ENCODE peak calls at places on chromosomes 5 and 9, in ten cellular contexts. T is dorsolateral prefrontal cortex, K is A549, L is MM.1S, O is stomach, S is HepG2, A is cardiac muscle cell, B is fibroblast of lung, G is IMR-90, M is ovary. J is an unnamed sample.

GRCh38 chr5:154418344-154418820 is 27.4 kb upstream of the SAP30L start:
- DNase-seq in T (no peak), K (no peak), L (no peak), O (no peak), S (no peak), A (no peak), B (no peak), G (no peak), M (no peak), J (no peak)

GRCh38 chr5:93580387-93581100 is 475 bp downstream of the NR2F1-AS1 start:
- DNase-seq in T (no peak), K (peak), L (peak), O (no peak), S (no peak), A (peak), B (peak), G (peak), M (peak), J (no peak)

GRCh38 chr5:141692919-141693848 is 11.2 kb upstream of the ARAP3 start:
- DNase-seq in T (peak), K (no peak), L (no peak), O (no peak), S (no peak), A (peak), B (peak), G (peak), M (no peak), J (no peak)

GRCh38 chr5:148020247-148020646 is 43.5 kb upstream of the SPINK5 start:
- DNase-seq in T (no peak), K (no peak), L (no peak), O (no peak), S (no peak), A (no peak), B (no peak), G (no peak), M (no peak), J (no peak)

GRCh38 chr9:6735422-6735821 is 22.4 kb upstream of the KDM4C start:
- DNase-seq in T (no peak), K (no peak), L (no peak), O (no peak), S (no peak), A (no peak), B (no peak), G (no peak), M (no peak), J (no peak)

GRCh38 chr9:20490246-20490834 is 132.0 kb downstream of the MLLT3 start:
- DNase-seq in T (no peak), K (no peak), L (no peak), O (no peak), S (no peak), A (no peak), B (no peak), G (no peak), M (no peak), J (no peak)

GRCh38 chr5:57302164-57302563 is 128.3 kb downstream of the GPBP1 start:
- DNase-seq in T (no peak), K (peak), L (peak), O (peak), S (peak), A (peak), B (peak), G (peak), M (no peak), J (no peak)

GRCh38 chr9:130990362-130991226 is 18.4 kb upstream of the LAMC3 start:
- DNase-seq in T (no peak), K (no peak), L (no peak), O (no peak), S (no peak), A (no peak), B (no peak), G (no peak), M (no peak), J (no peak)

GRCh38 chr5:139361821-139362429 is 20.3 kb downstream of the PAIP2 start:
- DNase-seq in T (no peak), K (no peak), L (no peak), O (no peak), S (no peak), A (no peak), B (no peak), G (no peak), M (no peak), J (no peak)

GRCh38 chr5:124927735-124928134 is 181.3 kb upstream of the ZNF608 start:
- DNase-seq in T (no peak), K (no peak), L (no peak), O (no peak), S (no peak), A (peak), B (no peak), G (peak), M (no peak), J (no peak)

GRCh38 chr5:133467325-133467700 is 145.0 kb downstream of the FSTL4 start:
- DNase-seq in T (no peak), K (no peak), L (no peak), O (peak), S (no peak), A (no peak), B (no peak), G (no peak), M (no peak), J (no peak)

GRCh38 chr5:92401492-92401891 is 1018.4 kb upstream of the ARRDC3 start:
- DNase-seq in T (no peak), K (peak), L (peak), O (no peak), S (no peak), A (peak), B (peak), G (peak), M (no peak), J (no peak)

GRCh38 chr5:151196556-151197290 is 27.2 kb downstream of the CCDC69 start:
- DNase-seq in T (no peak), K (no peak), L (peak), O (no peak), S (no peak), A (no peak), B (no peak), G (no peak), M (no peak), J (no peak)

GRCh38 chr5:134328619-134329018 is 38.4 kb downstream of the CDKL3 start:
- DNase-seq in T (no peak), K (peak), L (no peak), O (no peak), S (no peak), A (peak), B (peak), G (no peak), M (no peak), J (no peak)

GRCh38 chr9:114696814-114697544 is 15.0 kb upstream of the TEX48 start:
- DNase-seq in T (no peak), K (no peak), L (peak), O (no peak), S (no peak), A (no peak), B (peak), G (peak), M (no peak), J (no peak)

GRCh38 chr5:8135742-8136141 is 266.8 kb downstream of the MTRR start:
- DNase-seq in T (no peak), K (no peak), L (no peak), O (no peak), S (no peak), A (no peak), B (no peak), G (no peak), M (no peak), J (no peak)

GRCh38 chr9:100020121-100020780 is 78.5 kb downstream of the ERP44 start:
- DNase-seq in T (no peak), K (no peak), L (no peak), O (no peak), S (no peak), A (peak), B (no peak), G (peak), M (no peak), J (no peak)

GRCh38 chr9:72352911-72353388 is 12.1 kb downstream of the ZFAND5 start:
- DNase-seq in T (no peak), K (peak), L (no peak), O (no peak), S (no peak), A (no peak), B (no peak), G (peak), M (no peak), J (no peak)

GRCh38 chr5:24385070-24385469 is 259.7 kb downstream of the CDH10 start:
- DNase-seq in T (no peak), K (no peak), L (peak), O (no peak), S (no peak), A (no peak), B (no peak), G (no peak), M (no peak), J (no peak)

GRCh38 chr5:388266-389196 is 54.4 kb upstream of the EXOC3 start:
- DNase-seq in T (no peak), K (no peak), L (no peak), O (peak), S (no peak), A (no peak), B (no peak), G (no peak), M (peak), J (no peak)

GRCh38 chr5:160938532-160938931 is 86.5 kb upstream of the ATP10B start:
- DNase-seq in T (no peak), K (peak), L (no peak), O (peak), S (peak), A (no peak), B (no peak), G (no peak), M (no peak), J (no peak)

GRCh38 chr9:132003904-132004303 is 75.8 kb downstream of the MED27 start:
- DNase-seq in T (no peak), K (no peak), L (no peak), O (no peak), S (no peak), A (no peak), B (no peak), G (no peak), M (no peak), J (no peak)

GRCh38 chr5:5687113-5687512 is 264.6 kb downstream of the ICE1 start:
- DNase-seq in T (no peak), K (no peak), L (no peak), O (no peak), S (no peak), A (no peak), B (no peak), G (no peak), M (no peak), J (no peak)

GRCh38 chr9:4680178-4680535 is 788 bp downstream of the CDC37L1 start:
- DNase-seq in T (no peak), K (no peak), L (peak), O (no peak), S (no peak), A (no peak), B (peak), G (no peak), M (no peak), J (no peak)

GRCh38 chr5:88833371-88834107 is 49.4 kb downstream of the MEF2C start:
- DNase-seq in T (no peak), K (no peak), L (peak), O (no peak), S (no peak), A (peak), B (peak), G (peak), M (peak), J (no peak)

GRCh38 chr5:31131381-31131811 is 62.1 kb upstream of the CDH6 start:
- DNase-seq in T (no peak), K (no peak), L (no peak), O (no peak), S (no peak), A (no peak), B (no peak), G (peak), M (no peak), J (no peak)

GRCh38 chr5:75367401-75367800 is 30.4 kb downstream of the HMGCR start:
- DNase-seq in T (no peak), K (no peak), L (no peak), O (no peak), S (no peak), A (no peak), B (peak), G (peak), M (no peak), J (no peak)

GRCh38 chr5:142129447-142129846 is 20.9 kb downstream of the NDFIP1 start:
- DNase-seq in T (no peak), K (no peak), L (no peak), O (no peak), S (no peak), A (no peak), B (no peak), G (no peak), M (no peak), J (no peak)

GRCh38 chr9:135901826-135902225 is 5.5 kb downstream of the CAMSAP1 start:
- DNase-seq in T (no peak), K (no peak), L (no peak), O (no peak), S (no peak), A (no peak), B (no peak), G (no peak), M (no peak), J (no peak)

GRCh38 chr9:97628668-97629067 is 4.5 kb downstream of the TSTD2 start:
- DNase-seq in T (no peak), K (no peak), L (no peak), O (no peak), S (no peak), A (no peak), B (no peak), G (no peak), M (no peak), J (no peak)

GRCh38 chr9:35774907-35775635 is 16.3 kb upstream of the NPR2 start:
- DNase-seq in T (no peak), K (no peak), L (no peak), O (no peak), S (no peak), A (peak), B (no peak), G (no peak), M (no peak), J (no peak)

GRCh38 chr9:18996191-18996590 is 36.8 kb downstream of the SAXO1 start:
- DNase-seq in T (no peak), K (no peak), L (no peak), O (no peak), S (no peak), A (no peak), B (no peak), G (no peak), M (no peak), J (no peak)

GRCh38 chr5:59838067-59838466 is 55.5 kb downstream of the PDE4D start:
- DNase-seq in T (no peak), K (no peak), L (no peak), O (no peak), S (no peak), A (no peak), B (no peak), G (no peak), M (no peak), J (no peak)

GRCh38 chr9:33791117-33791516 is 4.2 kb upstream of the PRSS3 start:
- DNase-seq in T (no peak), K (peak), L (no peak), O (no peak), S (no peak), A (peak), B (peak), G (peak), M (no peak), J (no peak)

GRCh38 chr9:76379494-76379893 is 14.7 kb downstream of the RFK start:
- DNase-seq in T (no peak), K (peak), L (no peak), O (peak), S (no peak), A (no peak), B (no peak), G (no peak), M (no peak), J (no peak)

DNA sequence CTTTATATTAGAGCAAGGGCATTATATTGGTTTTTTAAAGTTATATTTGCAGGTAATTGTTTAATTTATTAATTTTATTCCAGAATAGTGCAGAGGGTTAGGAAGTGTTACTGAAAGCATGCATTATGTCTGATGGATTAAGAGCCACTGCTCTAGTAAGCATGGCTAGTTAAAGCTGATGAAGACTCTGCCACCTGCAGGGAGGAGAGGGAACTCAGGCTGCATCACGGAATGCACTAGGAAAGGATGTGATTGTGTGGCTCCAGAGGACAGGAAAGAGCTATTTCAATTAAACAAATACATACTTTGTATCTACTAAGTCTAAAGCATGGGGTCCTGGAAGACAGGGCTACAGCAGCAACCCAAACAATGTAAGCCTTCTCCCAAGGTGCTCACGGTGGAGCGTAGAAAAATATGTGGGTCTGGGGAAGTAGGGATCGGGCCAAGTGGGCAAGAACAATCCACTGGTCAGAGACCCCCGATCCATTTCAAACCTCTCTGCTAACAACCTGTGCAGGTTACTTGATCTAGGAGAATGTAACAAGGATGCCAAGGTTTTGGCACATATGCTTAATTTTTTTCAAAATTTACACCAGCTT is 15.3 kb upstream of the GRXCR2 start:
- DNase-seq in T (no peak), K (peak), L (no peak), O (peak), S (peak), A (peak), B (peak), G (peak), M (no peak), J (no peak)
- TF ChIP-seq CTCF in T (peak), K (peak), L (peak), O (peak), S (peak), A (peak), B (peak), G (peak), M (peak), J (peak)

DNA sequence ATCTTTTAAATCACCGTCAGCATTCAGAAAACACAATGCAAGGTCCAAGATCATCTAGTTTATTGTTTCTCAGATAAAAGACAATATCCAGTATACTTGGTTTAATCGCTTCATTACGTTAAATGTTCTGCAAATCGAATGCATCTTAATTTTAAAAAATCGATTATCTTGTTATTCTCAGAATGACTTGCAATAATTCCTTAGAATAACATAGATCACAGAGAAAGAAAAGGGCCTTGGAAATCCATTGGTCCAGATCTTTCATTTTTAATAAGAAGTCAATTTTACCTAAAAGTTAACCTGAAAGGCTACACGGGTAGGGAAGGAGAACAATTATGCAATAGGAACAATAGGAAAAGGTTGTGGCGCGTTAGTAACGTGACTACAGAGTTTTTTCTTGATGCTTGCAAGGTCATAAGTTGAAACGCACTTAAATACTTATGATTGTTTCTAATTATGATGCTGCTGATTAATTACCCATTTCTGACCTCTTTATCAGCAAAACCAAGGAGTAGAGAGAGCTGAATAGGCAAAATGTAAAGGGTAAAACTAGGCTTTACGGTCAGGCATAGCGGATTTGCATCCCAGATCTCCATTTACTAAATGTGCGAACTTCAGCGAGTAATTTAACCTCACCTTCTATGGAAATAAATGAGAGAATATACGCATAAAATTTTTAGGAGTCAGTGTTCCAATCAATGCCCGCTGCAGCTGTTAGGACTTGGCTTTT is 769 bp upstream of the LYRM7 start:
- DNase-seq in T (no peak), K (no peak), L (peak), O (no peak), S (no peak), A (no peak), B (no peak), G (no peak), M (no peak), J (no peak)
- H3K27ac ChIP-seq in T (peak), K (peak), L (peak), O (peak), S (peak), A (peak), B (peak), G (peak), M (peak), J (no peak)

GRCh38 chr9:69195019-69195418 is 20.9 kb downstream of the TJP2 start:
- DNase-seq in T (no peak), K (no peak), L (no peak), O (no peak), S (no peak), A (no peak), B (no peak), G (no peak), M (no peak), J (no peak)

GRCh38 chr9:69190866-69191672 is 17.0 kb downstream of the TJP2 start:
- DNase-seq in T (no peak), K (no peak), L (no peak), O (no peak), S (no peak), A (no peak), B (no peak), G (no peak), M (no peak), J (no peak)

GRCh38 chr9:69192214-69192613 is 18.1 kb downstream of the TJP2 start:
- DNase-seq in T (no peak), K (no peak), L (no peak), O (no peak), S (no peak), A (no peak), B (no peak), G (no peak), M (no peak), J (no peak)

GRCh38 chr9:69195681-69196080 is 21.6 kb downstream of the TJP2 start:
- DNase-seq in T (no peak), K (no peak), L (no peak), O (no peak), S (no peak), A (no peak), B (no peak), G (no peak), M (no peak), J (no peak)

DNA sequence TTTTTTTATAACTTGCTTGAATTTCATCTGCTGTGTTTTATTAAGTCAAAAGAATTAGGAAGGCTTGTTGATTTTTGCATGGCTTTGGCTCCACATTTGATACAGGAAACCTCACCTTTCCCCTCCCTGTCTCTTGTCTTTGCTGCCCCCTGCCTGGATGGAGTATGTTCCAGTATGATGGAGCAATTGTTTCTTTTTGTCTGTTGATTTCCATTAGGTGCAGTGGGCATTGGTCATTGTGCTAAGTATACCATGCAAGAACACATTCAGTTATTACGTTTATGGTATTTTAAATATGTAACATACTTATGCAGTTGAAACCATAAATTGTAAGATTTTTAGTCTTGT is 19.6 kb downstream of the TJP2 start:
- DNase-seq in T (no peak), K (peak), L (no peak), O (no peak), S (no peak), A (no peak), B (no peak), G (no peak), M (no peak), J (no peak)
- TF ChIP-seq CTCF in T (no peak), K (no peak), L (no peak), O (no peak), S (peak), A (no peak), B (no peak), G (peak), M (no peak), J (peak)

GRCh38 chr9:118928723-118929122 is 440.5 kb downstream of the BRINP1 start:
- DNase-seq in T (no peak), K (no peak), L (no peak), O (no peak), S (no peak), A (no peak), B (no peak), G (no peak), M (no peak), J (no peak)
- H3K27ac ChIP-seq in T (no peak), K (no peak), L (no peak), O (no peak), S (no peak), A (no peak), B (no peak), G (no peak), M (no peak), J (no peak)

GRCh38 chr5:43115968-43116367 is 4.7 kb upstream of the ZNF131 start:
- DNase-seq in T (no peak), K (no peak), L (no peak), O (no peak), S (peak), A (no peak), B (no peak), G (no peak), M (no peak), J (no peak)

GRCh38 chr5:43123887-43124286 is 3.2 kb downstream of the ZNF131 start:
- DNase-seq in T (no peak), K (no peak), L (no peak), O (no peak), S (no peak), A (no peak), B (no peak), G (no peak), M (no peak), J (no peak)

GRCh38 chr5:43117092-43117491 is 3.6 kb upstream of the ZNF131 start:
- DNase-seq in T (no peak), K (no peak), L (no peak), O (no peak), S (no peak), A (no peak), B (no peak), G (no peak), M (no peak), J (no peak)

GRCh38 chr5:43121565-43122484 is 1.1 kb downstream of the ZNF131 start:
- DNase-seq in T (no peak), K (peak), L (no peak), O (no peak), S (peak), A (peak), B (peak), G (peak), M (peak), J (peak)

GRCh38 chr5:43120720-43121564 is at the start of gene ZNF131:
- DNase-seq in T (peak), K (peak), L (peak), O (peak), S (peak), A (peak), B (peak), G (peak), M (peak), J (peak)
- TF ChIP-seq CTCF in T (no peak), K (no peak), L (no peak), O (no peak), S (no peak), A (no peak), B (no peak), G (no peak), M (peak), J (no peak)

GRCh38 chr9:124017064-124017928 is 5.7 kb downstream of the LHX2 start:
- DNase-seq in T (no peak), K (no peak), L (no peak), O (no peak), S (no peak), A (no peak), B (no peak), G (no peak), M (no peak), J (no peak)
- H3K27ac ChIP-seq in T (peak), K (no peak), L (no peak), O (no peak), S (no peak), A (no peak), B (no peak), G (no peak), M (no peak), J (no peak)

J was measured in AG04450.